ENCODE peak calls at places on chromosomes 16 and 17, in four cellular contexts. U, R, T and E are unnamed samples. For H3K9me3, the result is how much of the 10 kb centered on the place peaks cover.

GRCh38 chr17:68033636-68034451 is 1.7 kb upstream of the KPNA2 start:
- DNase-seq in R (no peak), T (peak), U (peak), E (peak)

GRCh38 chr17:17089796-17090641 is 47.8 kb downstream of the MPRIP start:
- DNase-seq in T (no peak), R (no peak), U (no peak), E (peak)

GRCh38 chr16:85836706-85837582 is 37.4 kb downstream of the COX4I1 start:
- DNase-seq in R (no peak), U (no peak), T (no peak), E (no peak)

GRCh38 chr17:60158751-60159478 is 9.1 kb downstream of the CA4 start:
- DNase-seq in U (no peak), T (no peak), R (no peak), E (no peak)

GRCh38 chr16:7398536-7398935 is 65.9 kb downstream of the RBFOX1 start:
- DNase-seq in R (no peak), T (no peak), U (no peak), E (no peak)

GRCh38 chr17:39281806-39282205 is 56.1 kb upstream of the STAC2 start:
- DNase-seq in U (peak), T (no peak), R (no peak), E (no peak)

GRCh38 chr17:18038149-18038850 is 668 bp downstream of the ATPAF2 start:
- DNase-seq in U (peak), R (peak), T (peak), E (no peak)

GRCh38 chr16:68658258-68658973 is 13.3 kb downstream of the CDH3 start:
- DNase-seq in R (peak), U (no peak), T (no peak), E (no peak)

GRCh38 chr16:10878644-10879498 is 1.9 kb downstream of the CIITA start:
- DNase-seq in U (no peak), R (peak), T (peak), E (peak)

GRCh38 chr16:58048494-58048893 is 22.9 kb downstream of the MMP15 start:
- DNase-seq in T (no peak), R (no peak), U (no peak), E (no peak)

GRCh38 chr17:57875109-57876022 is 25.5 kb upstream of the MRPS23 start:
- DNase-seq in T (no peak), U (peak), R (peak), E (no peak)

GRCh38 chr17:15262291-15263205 is 2.6 kb downstream of the PMP22 start:
- DNase-seq in R (peak), T (no peak), U (peak), E (peak)

GRCh38 chr16:69073181-69073669 is 32.2 kb upstream of the HAS3 start:
- DNase-seq in U (peak), T (no peak), R (peak), E (peak)

GRCh38 chr16:380837-381787 is 666 bp downstream of the PGAP6 start:
- DNase-seq in R (no peak), T (no peak), U (no peak), E (peak)

GRCh38 chr16:17162560-17162959 is 308.2 kb downstream of the XYLT1 start:
- DNase-seq in R (no peak), U (no peak), T (no peak), E (no peak)

GRCh38 chr17:79842136-79842655 is 3.0 kb upstream of the CBX4 start:
- DNase-seq in T (no peak), U (no peak), R (no peak), E (no peak)

GRCh38 chr17:38735161-38735997 is 5.2 kb downstream of the CISD3 start:
- DNase-seq in R (no peak), U (no peak), T (peak), E (no peak)

GRCh38 chr17:73013816-73014663 is 78.4 kb downstream of the SLC39A11 start:
- DNase-seq in U (no peak), R (no peak), T (peak), E (no peak)

GRCh38 chr16:405548-406506 is 4.1 kb downstream of the DECR2 start:
- DNase-seq in R (no peak), U (no peak), T (no peak), E (peak)

GRCh38 chr16:70399326-70399725 is 39.6 kb downstream of the ST3GAL2 start:
- DNase-seq in T (no peak), R (no peak), U (no peak), E (no peak)

GRCh38 chr16:58022601-58023371 is 2.8 kb upstream of the MMP15 start:
- DNase-seq in U (peak), R (peak), T (no peak), E (peak)

GRCh38 chr17:38463451-38463858 is 35.2 kb downstream of the ARHGAP23 start:
- DNase-seq in U (no peak), R (no peak), T (no peak), E (no peak)

GRCh38 chr17:50466371-50467113 is 2.1 kb downstream of the CHAD start:
- DNase-seq in R (no peak), T (no peak), U (no peak), E (peak)

GRCh38 chr17:73549841-73550430 is 94.3 kb downstream of the SDK2 start:
- DNase-seq in T (no peak), U (no peak), R (no peak), E (no peak)

GRCh38 chr17:38590988-38591758 is 14.6 kb downstream of the SRCIN1 start:
- DNase-seq in R (peak), T (peak), U (no peak), E (no peak)

GRCh38 chr17:78276499-78276898 is 45.1 kb downstream of the TMEM235 start:
- DNase-seq in U (no peak), R (no peak), T (peak), E (no peak)

GRCh38 chr17:82236142-82236971 is 7.5 kb downstream of the SLC16A3 start:
- DNase-seq in R (peak), T (peak), U (peak), E (peak)

GRCh38 chr17:39122982-39123381 is 28.5 kb downstream of the PLXDC1 start:
- DNase-seq in T (no peak), R (no peak), U (no peak), E (no peak)

GRCh38 chr17:82217530-82218204 is 5.0 kb upstream of the CCDC57 start:
- DNase-seq in R (peak), T (no peak), U (peak), E (no peak)

GRCh38 chr17:62109378-62109902 is 44.4 kb upstream of the MED13 start:
- DNase-seq in T (peak), R (peak), U (peak), E (peak)

GRCh38 chr17:45022288-45022648 is 29.2 kb downstream of the DCAKD start:
- DNase-seq in U (no peak), T (no peak), R (no peak), E (no peak)
- H3K4me3 ChIP-seq in U (no peak), T (no peak), R (no peak), E (no peak)

GRCh38 chr16:66328282-66328681 is 38.2 kb upstream of the CDH5 start:
- DNase-seq in R (no peak), T (no peak), U (no peak), E (no peak)
- H3K27ac ChIP-seq in R (no peak), T (no peak), U (no peak), E (no peak)

GRCh38 chr16:22335668-22336246 is 38.5 kb downstream of the POLR3E start:
- DNase-seq in U (no peak), R (no peak), T (no peak), E (no peak)
- H3K9me3 ChIP-seq in U (under half), R (under half), T (under half), E (under half)

GRCh38 chr17:2022647-2023046 is 2.5 kb downstream of the RTN4RL1 start:
- DNase-seq in T (no peak), R (no peak), U (no peak), E (no peak)

GRCh38 chr17:2023256-2023655 is 1.9 kb downstream of the RTN4RL1 start:
- DNase-seq in R (no peak), T (no peak), U (no peak), E (no peak)

GRCh38 chr17:2025220-2025621 is at the start of gene RTN4RL1:
- DNase-seq in U (no peak), R (peak), T (peak), E (peak)

GRCh38 chr17:2024572-2025219 is 438 bp downstream of the RTN4RL1 start:
- DNase-seq in T (no peak), U (no peak), R (peak), E (no peak)

DNA sequence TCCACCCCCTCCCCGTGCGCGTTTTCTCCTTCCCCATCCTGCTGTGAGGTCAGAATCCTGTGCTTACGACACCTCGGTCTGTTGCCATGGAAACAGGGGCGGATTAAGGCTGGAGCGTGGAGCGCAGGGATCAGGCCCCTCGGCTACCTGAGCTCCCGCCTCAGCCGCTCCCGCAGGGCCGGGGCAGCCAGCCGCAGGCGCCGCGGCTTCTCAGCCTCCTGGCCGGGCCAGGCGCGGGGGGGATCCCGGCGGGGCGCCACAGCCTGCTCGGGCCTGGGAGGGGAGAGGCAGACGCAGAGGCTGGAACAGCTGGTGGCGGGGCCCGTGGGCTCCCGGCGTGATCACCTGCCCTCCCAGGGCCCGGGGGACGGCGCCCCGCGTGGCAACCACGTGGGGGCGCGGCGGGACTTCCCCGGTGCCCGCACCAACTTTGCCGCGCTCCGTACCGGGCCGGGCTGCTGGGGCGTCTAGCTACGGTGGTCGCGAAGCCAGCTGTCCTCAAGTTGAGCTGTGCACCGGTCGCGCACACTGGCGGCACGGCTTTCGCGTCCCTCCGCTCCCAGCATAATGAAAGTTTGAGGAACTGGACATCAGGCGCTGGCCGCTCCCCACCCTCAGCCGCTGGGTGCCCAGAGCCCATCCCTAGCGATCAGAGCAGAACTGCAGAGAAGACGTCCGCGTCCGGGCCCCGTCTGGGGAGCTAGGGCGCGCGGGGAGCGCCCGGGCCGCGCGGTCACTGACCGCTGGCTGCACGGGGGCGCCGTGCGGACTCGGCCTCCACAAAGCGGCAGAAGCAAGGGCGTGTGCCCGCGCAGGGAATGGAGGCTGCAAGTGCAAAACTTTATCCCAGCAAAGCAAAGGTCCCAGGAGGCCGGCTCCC is 1.2 kb downstream of the RTN4RL1 start:
- DNase-seq in T (no peak), R (peak), U (no peak), E (no peak)
- H3K4me3 ChIP-seq in T (no peak), R (peak), U (no peak), E (peak)

GRCh38 chr16:88805340-88805715 is 1.7 kb downstream of the CDT1 start:
- DNase-seq in T (no peak), R (no peak), U (no peak), E (no peak)
- H3K27ac ChIP-seq in T (peak), R (no peak), U (no peak), E (no peak)

DNA sequence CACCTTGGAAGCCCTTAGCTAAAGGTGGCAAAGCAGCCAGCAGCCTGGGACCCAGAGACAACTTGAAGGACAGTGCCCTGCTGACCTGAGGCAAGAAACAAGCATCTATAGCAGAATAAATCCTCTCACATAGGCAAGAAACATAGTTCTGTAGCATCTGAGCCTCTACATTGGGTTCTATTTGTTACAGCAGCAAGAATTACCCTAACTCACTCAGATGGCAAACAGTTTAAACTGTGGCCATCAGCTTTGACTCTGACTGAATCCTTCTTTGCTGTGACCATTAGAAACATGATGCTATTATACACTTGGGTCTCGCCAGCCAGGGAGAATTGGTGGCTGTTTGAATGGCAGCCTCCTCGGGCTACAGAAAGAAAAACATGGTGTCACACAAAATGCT is 53.1 kb upstream of the CCL1 start:
- DNase-seq in T (no peak), R (no peak), U (no peak), E (no peak)
- H3K9me3 ChIP-seq in T (under half), R (under half), U (under half), E (under half)

GRCh38 chr17:30396129-30396528 is 17.4 kb downstream of the CPD start:
- DNase-seq in U (no peak), R (no peak), T (no peak), E (no peak)

GRCh38 chr17:30393911-30394867 is 15.5 kb downstream of the CPD start:
- DNase-seq in R (no peak), T (no peak), U (no peak), E (no peak)

GRCh38 chr17:30393491-30393890 is 14.8 kb downstream of the CPD start:
- DNase-seq in R (no peak), T (no peak), U (no peak), E (no peak)

GRCh38 chr17:30396612-30397011 is 17.9 kb downstream of the CPD start:
- DNase-seq in U (no peak), T (no peak), R (no peak), E (no peak)

DNA sequence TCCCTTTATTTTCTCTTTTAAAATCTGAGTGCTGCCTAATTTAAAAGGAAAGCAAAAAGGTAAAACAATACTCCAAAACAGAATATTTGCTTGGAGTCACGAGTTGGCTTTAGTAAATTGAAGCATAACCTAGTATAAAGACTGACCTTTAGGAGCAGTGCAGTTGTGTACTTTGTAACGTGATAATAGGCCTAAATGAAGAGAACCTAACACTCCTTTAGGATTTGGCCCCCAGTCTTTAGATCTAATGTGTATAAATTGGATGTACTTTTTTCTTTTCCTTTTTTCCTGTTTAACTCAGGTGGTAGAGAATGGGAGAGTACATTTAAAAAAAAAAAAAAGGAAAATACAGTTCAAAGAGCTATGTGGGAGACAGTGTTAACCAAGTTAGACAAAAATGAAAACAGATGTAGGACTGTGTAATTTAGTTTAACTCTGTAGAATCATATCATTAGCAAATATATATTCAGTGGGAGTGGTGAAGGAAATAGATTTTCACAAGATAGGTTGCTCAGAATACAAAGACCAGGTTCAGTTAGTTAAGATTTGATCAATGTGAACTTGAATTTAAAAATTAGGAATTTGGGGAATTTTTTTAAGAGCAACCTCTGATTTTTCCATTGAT is 16.8 kb downstream of the CPD start:
- DNase-seq in R (no peak), U (no peak), T (no peak), E (peak)
- H3K4me3 ChIP-seq in R (no peak), U (no peak), T (no peak), E (no peak)

GRCh38 chr17:71460943-71461342 is 659.9 kb upstream of the SOX9 start:
- DNase-seq in R (no peak), T (peak), U (no peak), E (peak)
- H3K27ac ChIP-seq in R (no peak), T (no peak), U (no peak), E (no peak)

GRCh38 chr17:11384131-11384530 is 143.1 kb downstream of the SHISA6 start:
- DNase-seq in T (no peak), U (no peak), R (no peak), E (no peak)
- H3K9me3 ChIP-seq in T (under half), U (under half), R (half or more), E (under half)